ENCODE peak calls at places on chromosomes 7 and 10, in six cellular contexts. K is fibroblast of the aortic adventitia; L is naive thymus-derived CD4-positive, alpha-beta T cell; M is adrenal gland; Y is right cardiac atrium; X is astrocyte of the spinal cord. E is an unnamed sample.

GRCh38 chr10:58102897-58103296 is 164.8 kb downstream of the IPMK start:
- DNase-seq in K (no peak), X (no peak), Y (no peak), M (no peak), L (no peak), E (no peak)

GRCh38 chr7:86653919-86654659 is 10.4 kb downstream of the GRM3 start:
- DNase-seq in M (no peak), Y (peak), K (no peak), X (no peak), L (no peak), E (no peak)

GRCh38 chr7:19690736-19691135 is 18.1 kb downstream of the POLR1F start:
- DNase-seq in Y (no peak), K (no peak), L (no peak), M (no peak), X (no peak), E (no peak)

GRCh38 chr7:108846471-108846870 is 276.8 kb downstream of the DNAJB9 start:
- DNase-seq in L (no peak), Y (no peak), K (no peak), M (no peak), X (no peak), E (no peak)

GRCh38 chr10:7303067-7303629 is 107.7 kb downstream of the SFMBT2 start:
- DNase-seq in X (no peak), K (no peak), Y (no peak), M (no peak), L (no peak), E (no peak)

GRCh38 chr7:128912281-128912680 is 1.8 kb upstream of the KCP start:
- DNase-seq in K (no peak), Y (no peak), M (no peak), L (no peak), X (no peak), E (no peak)

GRCh38 chr10:59465089-59465488 is 102.7 kb upstream of the FAM13C start:
- DNase-seq in L (no peak), X (peak), K (peak), M (peak), Y (no peak), E (no peak)

GRCh38 chr7:133180717-133181116 is 72.2 kb upstream of the EXOC4 start:
- DNase-seq in Y (no peak), M (no peak), K (no peak), L (no peak), X (no peak), E (no peak)

GRCh38 chr10:128870830-128871597 is 596.0 kb upstream of the MGMT start:
- DNase-seq in M (no peak), L (no peak), Y (no peak), X (no peak), K (no peak), E (no peak)

GRCh38 chr10:26157734-26158133 is 58.8 kb upstream of the GAD2 start:
- DNase-seq in K (no peak), M (no peak), X (no peak), Y (no peak), L (no peak), E (peak)

GRCh38 chr7:75842836-75843446 is 29.3 kb upstream of the CCL24 start:
- DNase-seq in K (peak), X (peak), M (peak), Y (no peak), L (no peak), E (no peak)

GRCh38 chr10:119333146-119333792 is 125.9 kb downstream of the GRK5 start:
- DNase-seq in L (no peak), X (peak), K (no peak), Y (no peak), M (no peak), E (peak)

GRCh38 chr7:115009736-115010435 is 88.0 kb downstream of the MDFIC start:
- DNase-seq in M (peak), X (no peak), K (peak), L (no peak), Y (peak), E (no peak)

GRCh38 chr7:132771301-132771730 is 195.0 kb upstream of the PLXNA4 start:
- DNase-seq in Y (no peak), L (peak), X (no peak), K (no peak), M (no peak), E (peak)

GRCh38 chr10:26215923-26216576 is 524 bp upstream of the GAD2 start:
- DNase-seq in M (peak), K (no peak), Y (peak), L (no peak), X (peak), E (peak)

GRCh38 chr7:87361320-87361719 is 15.9 kb downstream of the CROT start:
- DNase-seq in K (no peak), Y (no peak), X (no peak), M (no peak), L (no peak), E (no peak)

GRCh38 chr10:52740913-52741675 is 31.5 kb downstream of the MBL2 start:
- DNase-seq in L (no peak), X (peak), Y (peak), K (peak), M (peak), E (peak)

GRCh38 chr10:63636812-63637211 is 115.6 kb downstream of the REEP3 start:
- DNase-seq in M (no peak), X (no peak), K (no peak), L (no peak), Y (no peak), E (no peak)

GRCh38 chr10:79380125-79380917 is 33.1 kb downstream of the PPIF start:
- DNase-seq in M (no peak), Y (no peak), K (peak), X (no peak), L (no peak), E (no peak)

GRCh38 chr10:124565565-124566221 is 104.1 kb downstream of the LHPP start:
- DNase-seq in K (no peak), Y (no peak), M (peak), L (no peak), X (no peak), E (peak)

GRCh38 chr7:73424486-73424885 is 9.1 kb upstream of the FZD9 start:
- DNase-seq in L (no peak), X (no peak), M (no peak), Y (no peak), K (no peak), E (no peak)
- H3K4me3 ChIP-seq in L (no peak), X (no peak), M (no peak), Y (peak), K (no peak), E (no peak)

GRCh38 chr10:97633921-97634320 is 621 bp upstream of the MORN4 start:
- DNase-seq in M (peak), K (no peak), Y (no peak), L (no peak), X (no peak), E (no peak)
- H3K4me3 ChIP-seq in M (no peak), K (peak), Y (peak), L (peak), X (no peak), E (peak)

GRCh38 chr7:39091774-39092173 is 114.1 kb downstream of the POU6F2 start:
- DNase-seq in L (no peak), X (no peak), Y (no peak), K (no peak), M (no peak), E (no peak)
- H3K4me3 ChIP-seq in L (no peak), X (no peak), Y (no peak), K (no peak), M (no peak), E (no peak)

GRCh38 chr7:954330-955238 is at the start of gene ADAP1:
- DNase-seq in M (peak), X (no peak), K (peak), L (no peak), Y (peak), E (no peak)
- H3K4me3 ChIP-seq in M (no peak), X (no peak), K (peak), L (no peak), Y (peak), E (no peak)

DNA sequence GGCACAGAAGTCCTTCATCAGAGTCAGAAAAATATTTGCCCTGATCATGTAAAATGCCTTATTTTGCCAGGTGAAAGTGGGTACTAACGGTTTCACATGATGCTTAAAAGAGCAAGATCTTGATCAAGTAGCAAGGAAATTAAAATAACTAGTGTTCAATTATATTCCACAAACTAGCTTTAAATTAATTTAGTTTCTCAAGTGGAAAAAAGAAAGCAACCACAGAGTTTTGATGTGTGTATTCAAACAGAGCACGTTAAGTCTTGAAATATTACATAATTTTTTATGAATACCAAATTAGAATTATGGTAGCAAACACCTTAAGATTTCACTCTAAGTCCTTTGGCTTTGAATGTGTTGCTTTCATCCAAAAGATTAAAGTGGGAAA is 47.3 kb downstream of the PIP4K2A start:
- DNase-seq in K (no peak), Y (no peak), M (no peak), L (peak), X (no peak), E (peak)
- H3K4me3 ChIP-seq in K (no peak), Y (no peak), M (no peak), L (peak), X (no peak), E (peak)

E was measured in Jurkat, Clone E6-1.